ENCODE peak calls at places on chromosomes 11 and 22, in seven cellular contexts. Q is brain microvascular endothelial cell, G is coronary artery, N is testis, L is heart left ventricle, B is thyroid gland, J is fibroblast of lung. E is an unnamed sample.

GRCh38 chr11:95093548-95093947 is 3.9 kb downstream of the ENDOD1 start:
- DNase-seq in Q (no peak), G (no peak), N (no peak), L (no peak), B (no peak), J (no peak), E (no peak)

GRCh38 chr11:2653930-2654739 is 45.7 kb downstream of the KCNQ1OT1 start:
- DNase-seq in Q (no peak), G (peak), N (no peak), L (no peak), B (peak), J (no peak), E (no peak)

GRCh38 chr22:42343136-42343484 is 72.7 kb upstream of the TCF20 start:
- DNase-seq in Q (no peak), G (no peak), N (no peak), L (no peak), B (peak), J (no peak), E (no peak)

GRCh38 chr11:101180481-101180880 is 50.9 kb upstream of the PGR start:
- DNase-seq in Q (no peak), G (no peak), N (no peak), L (no peak), B (no peak), J (no peak), E (no peak)

GRCh38 chr22:49487950-49488349 is 339.7 kb downstream of the BRD1 start:
- DNase-seq in Q (no peak), G (peak), N (no peak), L (no peak), B (no peak), J (no peak), E (no peak)

GRCh38 chr11:76077575-76078150 is 128.6 kb downstream of the WNT11 start:
- DNase-seq in Q (peak), G (no peak), N (no peak), L (no peak), B (no peak), J (no peak), E (no peak)

GRCh38 chr11:132402056-132402684 is 1031.8 kb downstream of the NTM start:
- DNase-seq in Q (peak), G (no peak), N (peak), L (no peak), B (peak), J (peak), E (peak)

GRCh38 chr11:120281161-120281795 is 41.3 kb downstream of the POU2F3 start:
- DNase-seq in Q (no peak), G (no peak), N (no peak), L (no peak), B (no peak), J (no peak), E (no peak)

GRCh38 chr11:8192896-8193209 is 24.0 kb upstream of the RIC3 start:
- DNase-seq in Q (no peak), G (no peak), N (no peak), L (no peak), B (peak), J (no peak), E (no peak)

GRCh38 chr11:48093795-48094642 is 113.7 kb downstream of the PTPRJ start:
- DNase-seq in Q (no peak), G (no peak), N (no peak), L (peak), B (no peak), J (peak), E (no peak)

GRCh38 chr11:17244046-17244445 is 32.5 kb upstream of the NUCB2 start:
- DNase-seq in Q (no peak), G (no peak), N (no peak), L (no peak), B (no peak), J (no peak), E (no peak)

GRCh38 chr22:17419348-17419747 is 50.1 kb downstream of the CECR2 start:
- DNase-seq in Q (no peak), G (no peak), N (no peak), L (no peak), B (no peak), J (no peak), E (no peak)

GRCh38 chr11:43578346-43579170 is 102.0 kb upstream of the HSD17B12 start:
- DNase-seq in Q (peak), G (no peak), N (no peak), L (no peak), B (no peak), J (peak), E (peak)

GRCh38 chr11:46512261-46512881 is 81.5 kb downstream of the AMBRA1 start:
- DNase-seq in Q (no peak), G (no peak), N (no peak), L (no peak), B (no peak), J (no peak), E (no peak)

GRCh38 chr11:73425118-73425517 is 48.9 kb downstream of the RELT start:
- DNase-seq in Q (no peak), G (no peak), N (no peak), L (no peak), B (no peak), J (no peak), E (no peak)

GRCh38 chr11:111312076-111312475 is 13.7 kb downstream of the POU2AF3 start:
- DNase-seq in Q (no peak), G (no peak), N (no peak), L (no peak), B (peak), J (no peak), E (no peak)

GRCh38 chr11:79440451-79441158 is at the start of gene TENM4:
- DNase-seq in Q (no peak), G (peak), N (peak), L (peak), B (peak), J (peak), E (peak)

GRCh38 chr22:39233736-39234120 is 11.1 kb downstream of the PDGFB start:
- DNase-seq in Q (no peak), G (no peak), N (no peak), L (peak), B (no peak), J (no peak), E (no peak)

GRCh38 chr11:117905524-117905923 is 23.7 kb downstream of the TMPRSS13 start:
- DNase-seq in Q (no peak), G (peak), N (no peak), L (no peak), B (no peak), J (no peak), E (no peak)

GRCh38 chr11:69101100-69101791 is 52.5 kb downstream of the TPCN2 start:
- DNase-seq in Q (peak), G (peak), N (peak), L (peak), B (peak), J (peak), E (peak)

GRCh38 chr11:69101792-69102152 is 53.0 kb downstream of the TPCN2 start:
- DNase-seq in Q (no peak), G (no peak), N (no peak), L (no peak), B (no peak), J (no peak), E (no peak)

GRCh38 chr11:69102161-69102695 is 53.5 kb downstream of the TPCN2 start:
- DNase-seq in Q (no peak), G (no peak), N (no peak), L (no peak), B (no peak), J (no peak), E (no peak)

GRCh38 chr11:69104212-69104855 is 51.4 kb upstream of the SMIM38 start:
- DNase-seq in Q (no peak), G (no peak), N (no peak), L (no peak), B (no peak), J (no peak), E (no peak)

DNA sequence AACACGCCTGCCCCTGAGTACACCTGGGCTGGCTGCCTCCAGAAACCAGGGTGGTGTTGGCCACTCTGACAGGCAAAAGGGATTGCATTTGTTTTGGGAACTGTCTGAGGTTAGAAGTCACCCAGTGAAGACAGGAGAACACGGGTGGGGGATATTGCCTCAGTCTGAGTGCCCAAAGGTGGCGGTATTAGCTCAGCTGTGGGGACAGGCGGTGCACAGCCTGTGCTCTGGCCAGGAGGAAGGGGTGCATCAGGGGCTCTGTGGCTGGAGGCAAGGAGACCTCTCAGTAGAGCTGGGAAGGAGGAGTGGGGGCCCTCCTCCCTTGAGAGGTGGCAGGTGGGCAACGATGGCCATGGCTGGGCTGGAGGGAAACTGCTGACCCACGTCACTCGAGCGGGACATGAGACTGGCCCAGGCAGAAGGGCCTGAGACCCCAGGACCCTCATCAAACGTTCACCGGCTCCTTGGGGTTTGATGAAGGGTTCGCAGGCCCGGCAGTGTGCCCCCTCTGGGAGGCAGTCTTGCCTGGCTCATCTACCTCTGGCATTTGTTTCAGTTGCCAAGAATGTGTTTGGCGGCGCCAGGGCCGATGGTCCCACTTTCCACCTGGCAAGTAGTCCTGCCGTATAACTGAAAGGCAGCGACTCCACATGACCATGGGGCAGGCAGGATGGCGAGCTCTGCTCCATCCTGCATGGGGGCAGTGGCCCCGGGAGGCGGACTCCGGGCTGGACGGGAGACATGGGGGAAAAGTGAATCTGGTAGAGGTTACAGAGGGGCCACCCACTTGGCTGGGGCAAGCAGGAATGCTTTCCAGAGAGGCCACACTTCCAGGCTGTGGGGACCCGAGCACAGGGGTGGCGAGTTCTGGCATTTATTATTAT is 52.8 kb upstream of the SMIM38 start:
- DNase-seq in Q (no peak), G (no peak), N (no peak), L (no peak), B (no peak), J (no peak), E (no peak)
- TF ChIP-seq CTCF in Q (peak), G (no peak), N (no peak), L (no peak), B (no peak), J (peak), E (no peak)

GRCh38 chr11:126153999-126154398 is 57.5 kb downstream of the RPUSD4 start:
- DNase-seq in Q (no peak), G (no peak), N (no peak), L (no peak), B (no peak), J (peak), E (no peak)

GRCh38 chr11:126157326-126158030 is 54.0 kb downstream of the RPUSD4 start:
- DNase-seq in Q (no peak), G (no peak), N (no peak), L (no peak), B (no peak), J (no peak), E (no peak)

GRCh38 chr11:126158054-126158791 is 53.2 kb downstream of the RPUSD4 start:
- DNase-seq in Q (no peak), G (no peak), N (no peak), L (no peak), B (no peak), J (peak), E (no peak)

GRCh38 chr11:126155402-126156187 is 55.9 kb downstream of the RPUSD4 start:
- DNase-seq in Q (no peak), G (no peak), N (no peak), L (no peak), B (no peak), J (no peak), E (no peak)

DNA sequence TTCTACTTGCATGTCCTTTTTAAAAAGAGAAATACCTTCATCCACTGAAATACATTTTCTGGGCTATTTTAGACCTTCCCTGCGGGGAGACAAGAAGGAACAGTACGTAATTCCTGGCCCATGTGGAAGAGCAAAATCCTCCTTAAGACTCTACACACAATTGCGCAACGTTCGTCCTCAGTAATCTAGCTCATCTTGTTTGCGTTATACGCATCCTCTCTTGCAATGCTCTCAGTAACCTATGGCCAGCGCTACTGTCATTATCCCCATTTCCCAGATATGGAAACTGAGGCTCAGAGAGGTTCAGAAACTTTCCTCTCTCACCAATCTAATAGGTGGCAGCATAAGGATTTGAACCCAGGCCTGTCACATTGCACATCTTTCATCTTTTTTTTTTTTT is 54.6 kb downstream of the RPUSD4 start:
- DNase-seq in Q (no peak), G (no peak), N (no peak), L (no peak), B (no peak), J (no peak), E (no peak)
- H3K27ac ChIP-seq in Q (no peak), G (no peak), N (no peak), L (no peak), B (no peak), J (no peak), E (no peak)

GRCh38 chr11:11626128-11626527 is 4.3 kb upstream of the GALNT18 start:
- DNase-seq in Q (no peak), G (no peak), N (no peak), L (no peak), B (no peak), J (no peak), E (no peak)

GRCh38 chr11:11622772-11623531 is 1.1 kb upstream of the GALNT18 start:
- DNase-seq in Q (no peak), G (no peak), N (no peak), L (no peak), B (peak), J (no peak), E (no peak)

GRCh38 chr11:11621881-11622706 is at the start of gene GALNT18:
- DNase-seq in Q (peak), G (peak), N (peak), L (peak), B (peak), J (peak), E (peak)

GRCh38 chr11:11624206-11624605 is 2.4 kb upstream of the GALNT18 start:
- DNase-seq in Q (no peak), G (no peak), N (no peak), L (no peak), B (no peak), J (no peak), E (no peak)

GRCh38 chr11:11624926-11625325 is 3.1 kb upstream of the GALNT18 start:
- DNase-seq in Q (no peak), G (no peak), N (no peak), L (no peak), B (no peak), J (no peak), E (no peak)
- TF ChIP-seq CTCF in Q (no peak), G (no peak), N (no peak), L (no peak), B (no peak), J (no peak), E (no peak)

GRCh38 chr11:36371590-36371989 is 75.5 kb downstream of the PRR5L start:
- DNase-seq in Q (no peak), G (no peak), N (no peak), L (no peak), B (no peak), J (no peak), E (no peak)
- H3K27ac ChIP-seq in Q (no peak), G (no peak), N (no peak), L (no peak), B (no peak), J (no peak), E (peak)

DNA sequence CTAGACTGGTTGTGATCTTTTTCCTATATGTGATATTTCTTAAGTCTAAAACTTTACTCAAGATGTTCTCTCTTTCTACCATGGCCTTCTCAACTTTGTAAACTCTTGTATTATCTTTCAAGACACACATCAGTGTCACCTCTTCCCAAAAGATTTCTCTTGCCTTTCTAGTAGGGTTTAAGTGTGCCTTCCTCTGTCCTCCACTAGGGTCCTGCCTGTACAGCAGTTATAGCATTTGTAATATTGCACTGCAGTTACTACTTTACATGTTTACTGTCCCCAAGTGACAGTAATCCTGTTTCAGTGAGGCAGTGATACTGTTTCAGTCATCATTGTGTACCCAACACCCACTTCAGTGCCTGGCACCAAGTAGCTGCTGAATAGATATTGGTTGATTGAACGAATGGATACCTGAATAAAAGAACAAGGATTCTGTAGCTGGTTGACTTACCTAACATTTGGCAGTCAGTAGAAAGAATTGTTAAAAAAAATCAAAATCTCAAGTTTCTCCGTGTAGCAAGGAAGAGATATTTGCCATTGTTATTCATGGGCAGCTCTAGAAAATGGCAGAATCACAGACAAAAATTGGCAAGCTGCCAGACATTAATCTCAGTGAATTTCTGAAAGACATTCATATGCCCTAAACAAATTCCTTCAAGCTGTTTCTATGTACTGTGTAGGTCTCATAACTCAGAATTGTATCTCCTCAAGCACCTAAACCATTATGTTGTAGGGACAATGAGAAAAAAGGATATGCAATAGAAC is 79.4 kb downstream of the RBMXL2 start:
- DNase-seq in Q (no peak), G (no peak), N (no peak), L (no peak), B (no peak), J (no peak), E (no peak)
- TF ChIP-seq CTCF in Q (peak), G (no peak), N (no peak), L (no peak), B (no peak), J (no peak), E (no peak)